ENCODE peak calls at places on chromosomes 16 and 17, in nine cellular contexts. H is GM23248; P is A549; D is frontal cortex; U is CD8-positive, alpha-beta T cell; O is NB4; F is T-helper 1 cell; X is non-pigmented ciliary epithelial cell; I is GM13976. W is an unnamed sample.

GRCh38 chr17:77391668-77392375 is 251.1 kb downstream of the SEC14L1 start:
- DNase-seq in H (peak; percentile 98), P (peak; percentile 54), D (no peak), U (peak; percentile 57), O (no peak), F (no peak), X (no peak), I (no peak), W (no peak)

GRCh38 chr16:49619811-49620157 is 236.1 kb downstream of the ZNF423 start:
- DNase-seq in H (no peak), P (no peak), D (no peak), U (no peak), O (no peak), F (no peak), X (no peak), I (no peak), W (no peak)

GRCh38 chr16:57264950-57265371 is 19.5 kb downstream of the PLLP start:
- DNase-seq in H (no peak), P (no peak), D (no peak), U (no peak), O (no peak), F (no peak), X (no peak), I (no peak), W (no peak)

GRCh38 chr16:47481698-47482374 is 20.7 kb downstream of the PHKB start:
- DNase-seq in H (no peak), P (no peak), D (no peak), U (no peak), O (no peak), F (no peak), X (no peak), I (no peak), W (no peak)

GRCh38 chr16:10338426-10338825 is 47.4 kb upstream of the ATF7IP2 start:
- DNase-seq in H (no peak), P (no peak), D (no peak), U (no peak), O (no peak), F (no peak), X (no peak), I (no peak), W (no peak)

GRCh38 chr17:77802811-77803220 is 155.7 kb upstream of the TNRC6C start:
- DNase-seq in H (peak; percentile 67), P (no peak), D (no peak), U (no peak), O (no peak), F (no peak), X (no peak), I (no peak), W (no peak)

GRCh38 chr17:50170662-50171370 is 5.0 kb downstream of the SGCA start:
- DNase-seq in H (no peak), P (no peak), D (no peak), U (no peak), O (peak; percentile 39), F (no peak), X (no peak), I (peak; percentile 68), W (no peak)

GRCh38 chr17:82893779-82894178 is 54.0 kb upstream of the ZNF750 start:
- DNase-seq in H (peak; percentile 23), P (no peak), D (no peak), U (no peak), O (no peak), F (no peak), X (no peak), I (no peak), W (no peak)

GRCh38 chr17:70172921-70173320 is 3.6 kb downstream of the KCNJ2 start:
- DNase-seq in H (peak; percentile 49), P (no peak), D (no peak), U (no peak), O (no peak), F (no peak), X (no peak), I (no peak), W (no peak)

W was measured in hypothalamus.